ENCODE peak calls at places on chromosomes 1 and 21, in five cellular contexts. I is neuronal stem cell, M is cardiac muscle cell, V is SK-N-MC, N is IMR-90. R is an unnamed sample.

GRCh38 chr1:236287356-236287755 is 5.6 kb upstream of the ERO1B start:
- DNase-seq in I (no peak), M (no peak), V (no peak), N (no peak), R (no peak)

GRCh38 chr1:153349363-153350340 is 1.0 kb upstream of the PGLYRP4 start:
- DNase-seq in I (no peak), M (no peak), V (no peak), N (no peak), R (peak; percentile 9)

GRCh38 chr1:180563013-180563827 is 4.5 kb downstream of the OVAAL start:
- DNase-seq in I (no peak), M (peak; percentile 49), V (no peak), N (peak; percentile 77), R (no peak)

GRCh38 chr1:153544453-153545066 is 1.0 kb downstream of the S100A4 start:
- DNase-seq in I (no peak), M (no peak), V (no peak), N (no peak), R (no peak)

GRCh38 chr1:115183711-115184259 is 94.5 kb upstream of the TSPAN2 start:
- DNase-seq in I (no peak), M (no peak), V (no peak), N (no peak), R (no peak)

GRCh38 chr1:177448652-177449351 is 278.0 kb downstream of the BRINP2 start:
- DNase-seq in I (no peak), M (no peak), V (no peak), N (no peak), R (no peak)

GRCh38 chr1:202860744-202861419 is 28.1 kb downstream of the RABIF start:
- DNase-seq in I (peak; percentile 73), M (peak; percentile 42), V (no peak), N (peak; percentile 33), R (peak; percentile 91)

GRCh38 chr1:151005729-151006330 is 872 bp downstream of the MINDY1 start:
- DNase-seq in I (no peak), M (no peak), V (no peak), N (no peak), R (no peak)

GRCh38 chr21:43361493-43362296 is 65.2 kb downstream of the SIK1 start:
- DNase-seq in I (no peak), M (peak; percentile 62), V (no peak), N (peak; percentile 79), R (peak; percentile 75)

GRCh38 chr1:41431490-41432350 is 52.8 kb downstream of the EDN2 start:
- DNase-seq in I (no peak), M (peak; percentile 24), V (no peak), N (no peak), R (no peak)

GRCh38 chr1:155254714-155255242 is 505 bp downstream of the ENTREP3 start:
- DNase-seq in I (no peak), M (no peak), V (no peak), N (no peak), R (peak; percentile 79)

GRCh38 chr1:209611771-209612570 is 28.5 kb downstream of the CAMK1G start:
- DNase-seq in I (no peak), M (no peak), V (no peak), N (no peak), R (peak; percentile 67)

GRCh38 chr1:171087896-171088295 is 2.8 kb upstream of the FMO3 start:
- DNase-seq in I (no peak), M (no peak), V (no peak), N (no peak), R (no peak)

GRCh38 chr1:43299101-43299500 is 1.7 kb upstream of the TIE1 start:
- DNase-seq in I (no peak), M (no peak), V (no peak), N (no peak), R (no peak)

GRCh38 chr1:185267278-185267677 is 49.8 kb downstream of the IVNS1ABP start:
- DNase-seq in I (no peak), M (no peak), V (no peak), N (no peak), R (no peak)

GRCh38 chr1:174967845-174968705 is 31.7 kb upstream of the CACYBP start:
- DNase-seq in I (no peak), M (no peak), V (no peak), N (no peak), R (no peak)

GRCh38 chr1:23558140-23558871 is 995 bp downstream of the ID3 start:
- DNase-seq in I (no peak), M (peak; percentile 76), V (no peak), N (peak; percentile 48), R (peak; percentile 77)

GRCh38 chr1:183279835-183280234 is 93.8 kb downstream of the LAMC2 start:
- DNase-seq in I (no peak), M (peak; percentile 97), V (no peak), N (peak; percentile 88), R (no peak)

GRCh38 chr1:29043270-29043971 is 80.3 kb downstream of the TMEM200B start:
- DNase-seq in I (no peak), M (peak; percentile 41), V (no peak), N (no peak), R (no peak)

GRCh38 chr1:223264529-223264928 is 99.4 kb downstream of the SUSD4 start:
- DNase-seq in I (no peak), M (no peak), V (no peak), N (no peak), R (no peak)

GRCh38 chr1:29793653-29794348 is 557.5 kb downstream of the PTPRU start:
- DNase-seq in I (no peak), M (no peak), V (no peak), N (no peak), R (no peak)

GRCh38 chr1:10943041-10943440 is 69.4 kb upstream of the TARDBP start:
- DNase-seq in I (no peak), M (no peak), V (no peak), N (no peak), R (no peak)

GRCh38 chr1:41581216-41582003 is 96.9 kb upstream of the EDN2 start:
- DNase-seq in I (no peak), M (no peak), V (no peak), N (no peak), R (no peak)

GRCh38 chr1:93701619-93702018 is 20.0 kb upstream of the BCAR3 start:
- DNase-seq in I (no peak), M (peak; percentile 87), V (no peak), N (peak; percentile 99), R (no peak)

GRCh38 chr1:60265560-60266535 is 192.3 kb upstream of the C1orf87 start:
- DNase-seq in I (no peak), M (peak; percentile 50), V (no peak), N (peak; percentile 0), R (no peak)

GRCh38 chr1:64917328-64917861 is 49.0 kb downstream of the JAK1 start:
- DNase-seq in I (no peak), M (peak; percentile 99), V (peak; percentile 91), N (peak; percentile 99), R (no peak)

GRCh38 chr1:19759740-19760089 is 40.0 kb downstream of the TMCO4 start:
- DNase-seq in I (no peak), M (no peak), V (no peak), N (peak; percentile 40), R (no peak)

DNA sequence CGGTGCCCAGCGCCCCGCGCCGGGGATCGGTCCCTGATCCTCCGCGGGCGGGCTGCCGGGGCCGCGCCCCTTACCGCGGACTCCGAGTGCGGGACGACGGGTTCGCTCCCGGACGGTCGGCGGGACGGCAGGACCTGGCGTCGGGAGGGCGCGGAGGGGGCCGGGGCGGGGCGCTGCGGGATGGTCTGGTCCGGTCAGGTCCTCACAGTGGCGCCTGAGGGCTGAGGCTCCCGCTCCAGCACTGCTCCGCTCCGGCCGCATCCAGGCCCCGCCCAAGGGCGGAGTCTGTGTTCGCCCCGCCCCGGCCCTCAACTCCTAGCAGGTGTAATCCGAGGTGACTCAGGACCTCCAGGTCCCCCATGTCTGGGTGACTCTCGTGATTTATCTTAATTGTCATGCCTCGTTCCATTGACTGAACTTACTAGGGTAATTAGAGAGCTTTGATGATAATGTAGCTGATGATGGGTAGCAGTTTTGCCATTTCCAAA is at the start of gene RAB3B:
- DNase-seq in I (peak; percentile 80), M (peak; percentile 56), V (no peak), N (peak; percentile 64), R (peak; percentile 98)
- H3K4me3 ChIP-seq in I (peak within 1 kb of the TSS; percentile 47), M (peak within 1 kb of the TSS; percentile 75), V (peak within 1 kb of the TSS; percentile 83), N (peak within 1 kb of the TSS; percentile 99), R (peak within 1 kb of the TSS; percentile 69)

DNA sequence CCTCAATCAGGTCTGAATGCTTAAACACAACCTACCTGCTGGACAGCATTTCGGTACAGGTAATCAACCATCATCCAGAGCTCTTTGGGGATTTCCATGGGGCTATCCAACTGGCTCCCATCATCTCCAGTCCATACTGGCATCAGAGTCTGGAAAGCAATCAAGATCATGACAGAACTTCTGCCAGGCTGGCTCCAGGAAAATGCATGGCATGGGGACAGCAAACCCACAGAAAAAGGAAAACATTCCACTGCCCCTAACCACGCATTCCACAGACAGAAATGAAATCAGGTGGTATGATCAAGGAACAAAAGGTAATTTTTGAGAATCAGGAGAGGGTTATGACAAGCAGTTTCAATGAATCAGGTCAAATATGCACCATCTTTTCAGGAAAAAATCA is 9.1 kb upstream of the MTF1 start:
- DNase-seq in I (no peak), M (no peak), V (no peak), N (no peak), R (no peak)
- H3K36me3 ChIP-seq in I (peaks cover 75% of the 10 kb centered on the region), M (peaks cover 20% of the 10 kb centered on the region), V (no peaks in the 10 kb centered on the region), N (peaks cover 48% of the 10 kb centered on the region), R (peaks cover 12% of the 10 kb centered on the region)

DNA sequence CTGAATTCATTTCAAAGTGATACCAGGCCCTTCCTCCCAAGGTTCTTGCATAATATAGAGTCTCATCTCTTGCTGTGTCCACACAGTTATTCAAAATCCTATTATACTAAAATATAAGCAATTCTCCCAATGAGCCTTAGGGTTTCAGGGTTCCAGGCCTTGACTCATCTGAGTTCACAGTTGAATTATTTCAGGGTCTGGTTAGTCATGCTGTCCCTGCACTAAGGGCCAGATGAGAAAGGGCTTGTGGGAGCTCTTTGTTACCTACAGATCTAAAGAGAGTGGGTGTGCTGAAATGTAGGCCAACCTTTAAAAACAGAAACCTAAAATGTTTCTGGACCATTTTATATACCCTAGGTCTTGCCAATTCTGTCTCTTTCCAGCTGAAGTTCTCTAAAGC is 337.5 kb upstream of the LRRC7 start:
- DNase-seq in I (no peak), M (no peak), V (no peak), N (no peak), R (no peak)
- H3K4me3 ChIP-seq in I (no peak overlapping the region), M (no peak overlapping the region), V (no peak overlapping the region), N (no peak overlapping the region), R (no peak overlapping the region)

DNA sequence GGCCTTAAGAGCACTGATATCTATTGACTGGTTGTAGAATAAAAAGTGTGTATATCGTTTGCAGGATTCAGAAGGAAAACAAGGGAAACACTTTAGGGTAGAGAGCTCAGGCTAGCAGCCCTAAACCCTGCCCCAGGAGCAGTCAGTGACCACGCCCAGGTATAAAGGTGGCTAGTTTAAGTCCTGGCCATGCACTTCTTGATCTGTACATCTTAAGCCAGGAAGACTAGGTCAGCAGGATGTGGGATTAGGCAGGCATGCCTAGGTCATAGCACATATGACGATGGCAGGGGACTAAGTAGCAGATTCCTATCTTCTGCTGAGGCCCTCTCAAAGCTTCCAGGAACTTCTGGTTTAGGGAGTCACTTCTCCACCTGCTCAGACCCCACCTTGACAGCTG is 158.0 kb upstream of the CD34 start:
- DNase-seq in I (no peak), M (no peak), V (no peak), N (no peak), R (no peak)
- H3K36me3 ChIP-seq in I (no peaks in the 10 kb centered on the region), M (peaks cover 17% of the 10 kb centered on the region), V (no peaks in the 10 kb centered on the region), N (no peaks in the 10 kb centered on the region), R (no peaks in the 10 kb centered on the region)

GRCh38 chr1:161198206-161198876 is 513 bp downstream of the ADAMTS4 start:
- DNase-seq in I (no peak), M (peak; percentile 57), V (no peak), N (no peak), R (peak; percentile 94)
- H3K4me3 ChIP-seq in I (no peak overlapping the region), M (no peak overlapping the region), V (peak overlapping the region; percentile 83), N (no peak overlapping the region), R (peak overlapping the region; percentile 30)